ENCODE peak calls at places on chromosomes 6 and 20, in nine cellular contexts. J is MM.1S; M is RWPE1; Q is stomach; X is stimulated activated effector memory CD8-positive, alpha-beta T cell treated with anti-CD3 and anti-CD28 coated beads, Interleukin-12 subunit alpha, Interleukin-12 subunit beta, amount 100 ng/mL, for 72 hours; T is DMS 273 treated with DMSO at 0.1 percent for 48 hours; G is HL-60; U is hepatic stellate cell; H is endothelial cell of umbilical vein. I is an unnamed sample.

GRCh38 chr20:37381621-37382538 is 35.9 kb downstream of the SRC start:
- DNase-seq in Q (no peak), H (no peak), J (no peak), T (no peak), M (no peak), X (no peak), G (no peak), U (no peak), I (no peak)

GRCh38 chr6:77264970-77265369 is 198.3 kb downstream of the HTR1B start:
- DNase-seq in U (no peak), X (no peak), Q (no peak), H (no peak), J (no peak), M (no peak), G (no peak), T (no peak), I (no peak)

GRCh38 chr6:34030831-34031566 is 114.9 kb downstream of the GRM4 start:
- DNase-seq in M (no peak), U (no peak), Q (no peak), T (no peak), G (no peak), H (no peak), X (no peak), J (no peak), I (no peak)

GRCh38 chr6:1384549-1385128 is 4.7 kb upstream of the FOXF2 start:
- DNase-seq in T (no peak), G (no peak), X (no peak), U (no peak), Q (no peak), H (no peak), M (no peak), J (no peak), I (no peak)

GRCh38 chr6:53931086-53931485 is 136.3 kb downstream of the LRRC1 start:
- DNase-seq in X (no peak), Q (no peak), J (no peak), G (no peak), U (no peak), H (no peak), M (no peak), T (peak; percentile 19), I (no peak)

GRCh38 chr20:18849131-18849530 is 35.5 kb downstream of the SCP2D1 start:
- DNase-seq in Q (no peak), X (peak; percentile 29), J (no peak), T (no peak), G (no peak), M (no peak), H (no peak), U (no peak), I (no peak)

GRCh38 chr6:122347251-122347650 is 52.2 kb upstream of the HSF2 start:
- DNase-seq in G (no peak), X (no peak), H (no peak), J (no peak), Q (no peak), M (no peak), T (no peak), U (no peak), I (no peak)

GRCh38 chr20:297925-298754 is 770 bp downstream of the ZCCHC3 start:
- DNase-seq in G (peak; percentile 75), X (peak; percentile 75), H (peak; percentile 70), U (peak; percentile 72), T (peak; percentile 11), M (peak; percentile 65), Q (peak; percentile 66), J (peak; percentile 78), I (peak; percentile 83)

GRCh38 chr6:14105547-14105946 is 12.0 kb upstream of the CD83 start:
- DNase-seq in X (no peak), M (no peak), T (no peak), H (no peak), J (no peak), U (no peak), G (no peak), Q (no peak), I (no peak)

GRCh38 chr6:15628499-15629131 is 34.2 kb downstream of the DTNBP1 start:
- DNase-seq in M (no peak), G (peak; percentile 37), H (no peak), X (peak; percentile 58), T (no peak), Q (no peak), U (peak; percentile 23), J (no peak), I (no peak)

I was measured in RKO.